ENCODE peak calls at places on chromosomes 5 and 9, in seven cellular contexts. A is activated CD4-positive, alpha-beta T cell treated with anti-CD3 and anti-CD28 coated beads, Interleukin-2, amount 10 ng/mL, durations not matched to agents 7 days and 5 days; S is A172; O is NAMALWA; J is astrocyte of the hippocampus; H is colonic mucosa; Q is mucosa of descending colon. K is an unnamed sample.

GRCh38 chr5:125481506-125482455 is 735.3 kb upstream of the ZNF608 start:
- DNase-seq in H (no peak), J (no peak), Q (no peak), A (no peak), O (no peak), S (no peak), K (no peak)

GRCh38 chr5:65482280-65482726 is 583 bp upstream of the ADAMTS6 start:
- DNase-seq in J (peak), Q (no peak), O (no peak), A (no peak), S (peak), H (no peak), K (peak)

GRCh38 chr5:125870271-125870670 is 552.9 kb upstream of the GRAMD2B start:
- DNase-seq in H (no peak), O (no peak), J (no peak), A (no peak), S (no peak), Q (no peak), K (no peak)

GRCh38 chr5:72355706-72356299 is 35.6 kb downstream of the PTCD2 start:
- DNase-seq in A (no peak), O (no peak), H (no peak), J (peak), Q (peak), S (peak), K (no peak)

GRCh38 chr5:138653502-138653901 is 78.3 kb upstream of the HSPA9 start:
- DNase-seq in Q (no peak), J (peak), S (peak), H (no peak), A (no peak), O (peak), K (no peak)

GRCh38 chr9:126615251-126615790 is 1.6 kb downstream of the LMX1B start:
- DNase-seq in A (peak), H (no peak), S (no peak), Q (peak), O (no peak), J (peak), K (no peak)

GRCh38 chr5:172678902-172679301 is 37.8 kb downstream of the NEURL1B start:
- DNase-seq in O (no peak), H (no peak), Q (peak), J (peak), A (no peak), S (no peak), K (no peak)

GRCh38 chr5:57710126-57710525 is 227.5 kb upstream of the ACTBL2 start:
- DNase-seq in Q (no peak), H (no peak), O (no peak), A (no peak), S (no peak), J (no peak), K (no peak)